ENCODE peak calls at places on chromosomes 11 and 22, in eight cellular contexts. L is A549, F is WTC11, I is SK-N-SH, U is GM12878, P is K562, O is HCT116, C is endothelial cell of umbilical vein. E is an unnamed sample.

GRCh38 chr22:48918585-48919186 is 909.0 kb downstream of the BRD1 start:
- DNase-seq in L (no peak), F (no peak), I (no peak), U (no peak), P (no peak), O (no peak), C (no peak), E (no peak)

GRCh38 chr22:48952256-48953102 is 875.2 kb downstream of the BRD1 start:
- DNase-seq in L (no peak), F (no peak), I (no peak), U (no peak), P (no peak), O (no peak), C (no peak), E (no peak)

GRCh38 chr22:16966251-16966650 is 41.8 kb downstream of the GAB4 start:
- DNase-seq in L (no peak), F (no peak), I (no peak), U (no peak), P (no peak), O (no peak), C (no peak), E (no peak)

GRCh38 chr11:114209904-114210303 is 86.3 kb upstream of the NNMT start:
- DNase-seq in L (no peak), F (no peak), I (no peak), U (no peak), P (no peak), O (no peak), C (no peak), E (no peak)

GRCh38 chr11:94656968-94657367 is 89.8 kb downstream of the PIWIL4 start:
- DNase-seq in L (no peak), F (no peak), I (no peak), U (no peak), P (no peak), O (no peak), C (no peak), E (no peak)

GRCh38 chr11:116394022-116394421 is 378.8 kb downstream of the BUD13 start:
- DNase-seq in L (no peak), F (no peak), I (no peak), U (no peak), P (no peak), O (no peak), C (no peak), E (no peak)

GRCh38 chr11:130220311-130221030 is 60.9 kb downstream of the ST14 start:
- DNase-seq in L (no peak), F (no peak), I (no peak), U (no peak), P (no peak), O (no peak), C (no peak), E (no peak)

GRCh38 chr11:71425851-71426250 is 22.3 kb downstream of the DHCR7 start:
- DNase-seq in L (no peak), F (no peak), I (no peak), U (no peak), P (no peak), O (no peak), C (no peak), E (no peak)

GRCh38 chr22:21629262-21630149 is at the start of gene YDJC:
- DNase-seq in L (peak), F (peak), I (peak), U (peak), P (peak), O (peak), C (peak), E (peak)

GRCh38 chr11:126597041-126597440 is 241.6 kb downstream of the ST3GAL4 start:
- DNase-seq in L (no peak), F (no peak), I (no peak), U (no peak), P (no peak), O (no peak), C (no peak), E (no peak)

GRCh38 chr11:130940706-130941105 is 24.4 kb upstream of the SNX19 start:
- DNase-seq in L (no peak), F (no peak), I (no peak), U (no peak), P (no peak), O (no peak), C (no peak), E (no peak)

GRCh38 chr11:65539401-65540289 is 14.8 kb downstream of the SCYL1 start:
- DNase-seq in L (no peak), F (peak), I (peak), U (no peak), P (no peak), O (peak), C (no peak), E (no peak)

GRCh38 chr11:2532704-2533641 is 88.2 kb downstream of the KCNQ1 start:
- DNase-seq in L (peak), F (peak), I (peak), U (peak), P (peak), O (peak), C (peak), E (peak)

GRCh38 chr11:128734439-128735224 is 40.8 kb downstream of the FLI1 start:
- DNase-seq in L (no peak), F (no peak), I (no peak), U (no peak), P (no peak), O (no peak), C (no peak), E (peak)

GRCh38 chr11:35166369-35167360 is 27.7 kb downstream of the CD44 start:
- DNase-seq in L (peak), F (no peak), I (no peak), U (no peak), P (no peak), O (peak), C (peak), E (no peak)
- TF ChIP-seq MAX in L (peak), F (no peak), I (peak), U (no peak), P (no peak), O (peak), C (no peak), E (no peak)

GRCh38 chr11:69483696-69484426 is 2.4 kb downstream of the LINC01488 start:
- DNase-seq in L (no peak), F (peak), I (no peak), U (no peak), P (no peak), O (no peak), C (no peak), E (no peak)

GRCh38 chr11:69486056-69486772 is 4.8 kb downstream of the LINC01488 start:
- DNase-seq in L (no peak), F (no peak), I (no peak), U (no peak), P (no peak), O (no peak), C (no peak), E (no peak)

GRCh38 chr11:69486773-69487266 is 5.4 kb downstream of the LINC01488 start:
- DNase-seq in L (no peak), F (no peak), I (no peak), U (no peak), P (no peak), O (no peak), C (no peak), E (no peak)

GRCh38 chr11:69484427-69485259 is 3.2 kb downstream of the LINC01488 start:
- DNase-seq in L (no peak), F (no peak), I (no peak), U (no peak), P (no peak), O (no peak), C (no peak), E (no peak)

DNA sequence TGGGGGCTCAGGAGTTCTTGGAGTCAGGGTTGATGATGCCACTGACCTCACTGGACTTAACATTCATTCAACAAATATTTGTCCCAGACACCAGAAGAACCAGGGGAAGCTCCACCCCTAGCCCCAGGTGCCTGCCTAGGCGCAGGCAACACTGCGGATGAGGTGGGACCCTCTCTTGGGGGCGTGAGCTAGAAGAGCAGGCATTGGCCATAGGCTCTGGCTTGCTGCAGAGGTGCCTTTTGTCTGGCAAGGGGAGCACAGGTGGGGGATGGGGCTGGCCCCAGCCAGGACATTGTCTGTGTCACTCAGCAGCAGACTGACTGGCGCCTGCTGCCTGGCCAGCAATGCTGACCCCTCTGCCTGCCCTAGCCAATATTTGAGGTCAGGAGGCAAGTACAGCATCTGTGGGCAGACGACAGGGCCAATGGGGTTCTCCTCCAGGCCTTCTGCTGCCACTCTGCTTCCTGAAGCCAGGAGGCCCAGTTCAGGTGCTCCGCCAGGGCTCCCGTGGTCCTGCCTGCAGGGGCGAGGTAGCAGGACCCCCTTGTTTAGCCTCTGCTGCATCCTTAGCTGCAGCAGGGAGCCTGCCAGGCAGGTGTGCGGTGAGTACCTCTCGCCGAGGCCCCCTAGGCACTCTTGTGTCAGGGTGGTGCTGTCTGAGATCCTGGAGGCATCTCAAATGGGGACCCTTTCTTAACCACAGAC is 4.0 kb downstream of the LINC01488 start:
- DNase-seq in L (no peak), F (no peak), I (no peak), U (no peak), P (no peak), O (no peak), C (no peak), E (no peak)
- TF ChIP-seq CTCF in L (no peak), F (no peak), I (no peak), U (no peak), P (no peak), O (no peak), C (no peak), E (no peak)

GRCh38 chr11:27886765-27887328 is 186.6 kb upstream of the BDNF start:
- DNase-seq in L (no peak), F (no peak), I (no peak), U (no peak), P (no peak), O (no peak), C (no peak), E (no peak)
- TF ChIP-seq MAX in L (no peak), F (no peak), I (no peak), U (no peak), P (no peak), O (no peak), C (no peak), E (no peak)

DNA sequence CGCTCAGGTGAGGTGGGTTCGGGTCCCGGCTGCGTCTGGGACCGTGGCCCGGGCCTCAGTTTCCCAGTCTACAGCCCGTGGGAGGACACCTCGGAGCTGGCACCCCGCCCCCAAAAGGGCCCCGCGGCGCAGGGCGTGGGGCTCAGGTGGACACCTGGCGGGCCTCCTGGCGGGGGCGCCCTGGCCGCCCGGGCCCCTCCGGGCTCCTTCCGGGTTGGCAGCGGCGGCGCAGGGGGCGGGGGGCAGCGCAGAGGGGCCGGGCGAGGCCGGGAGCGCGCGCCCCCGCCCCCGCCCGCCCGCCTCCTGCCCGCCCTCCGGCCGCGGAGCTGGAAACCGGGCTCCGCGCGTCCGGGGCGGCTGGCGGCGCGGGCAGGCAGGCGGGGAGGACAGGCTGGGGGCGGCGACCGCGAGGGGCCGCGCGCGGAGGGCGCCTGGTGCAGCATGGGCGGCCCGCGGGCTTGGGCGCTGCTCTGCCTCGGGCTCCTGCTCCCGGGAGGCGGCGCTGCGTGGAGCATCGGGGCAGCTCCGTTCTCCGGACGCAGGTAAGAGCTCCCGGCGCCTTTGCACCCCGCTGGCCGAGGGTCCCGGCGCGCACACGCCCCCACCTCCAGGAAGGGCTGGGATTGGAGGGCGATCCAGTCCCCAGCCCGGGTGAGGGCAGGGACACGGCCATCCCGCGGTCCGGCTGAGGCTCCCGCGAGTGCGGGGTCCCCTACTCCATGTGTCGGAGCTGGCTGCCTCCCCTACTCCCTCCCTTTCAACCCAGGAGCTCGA is at the start of gene EMID1:
- DNase-seq in L (no peak), F (peak), I (peak), U (no peak), P (peak), O (no peak), C (peak), E (peak)
- TF ChIP-seq CTCF in L (no peak), F (no peak), I (no peak), U (no peak), P (peak), O (no peak), C (peak), E (peak)

GRCh38 chr11:61625525-61625924 is 44.6 kb upstream of the SYT7 start:
- DNase-seq in L (no peak), F (no peak), I (no peak), U (no peak), P (no peak), O (no peak), C (no peak), E (no peak)

GRCh38 chr11:61626580-61627380 is 45.9 kb upstream of the SYT7 start:
- DNase-seq in L (no peak), F (peak), I (no peak), U (no peak), P (no peak), O (no peak), C (no peak), E (no peak)

GRCh38 chr11:61629082-61629481 is 48.2 kb upstream of the SYT7 start:
- DNase-seq in L (no peak), F (no peak), I (no peak), U (no peak), P (no peak), O (no peak), C (no peak), E (no peak)

GRCh38 chr11:61630104-61630503 is 49.2 kb upstream of the SYT7 start:
- DNase-seq in L (no peak), F (no peak), I (no peak), U (no peak), P (no peak), O (no peak), C (no peak), E (no peak)

DNA sequence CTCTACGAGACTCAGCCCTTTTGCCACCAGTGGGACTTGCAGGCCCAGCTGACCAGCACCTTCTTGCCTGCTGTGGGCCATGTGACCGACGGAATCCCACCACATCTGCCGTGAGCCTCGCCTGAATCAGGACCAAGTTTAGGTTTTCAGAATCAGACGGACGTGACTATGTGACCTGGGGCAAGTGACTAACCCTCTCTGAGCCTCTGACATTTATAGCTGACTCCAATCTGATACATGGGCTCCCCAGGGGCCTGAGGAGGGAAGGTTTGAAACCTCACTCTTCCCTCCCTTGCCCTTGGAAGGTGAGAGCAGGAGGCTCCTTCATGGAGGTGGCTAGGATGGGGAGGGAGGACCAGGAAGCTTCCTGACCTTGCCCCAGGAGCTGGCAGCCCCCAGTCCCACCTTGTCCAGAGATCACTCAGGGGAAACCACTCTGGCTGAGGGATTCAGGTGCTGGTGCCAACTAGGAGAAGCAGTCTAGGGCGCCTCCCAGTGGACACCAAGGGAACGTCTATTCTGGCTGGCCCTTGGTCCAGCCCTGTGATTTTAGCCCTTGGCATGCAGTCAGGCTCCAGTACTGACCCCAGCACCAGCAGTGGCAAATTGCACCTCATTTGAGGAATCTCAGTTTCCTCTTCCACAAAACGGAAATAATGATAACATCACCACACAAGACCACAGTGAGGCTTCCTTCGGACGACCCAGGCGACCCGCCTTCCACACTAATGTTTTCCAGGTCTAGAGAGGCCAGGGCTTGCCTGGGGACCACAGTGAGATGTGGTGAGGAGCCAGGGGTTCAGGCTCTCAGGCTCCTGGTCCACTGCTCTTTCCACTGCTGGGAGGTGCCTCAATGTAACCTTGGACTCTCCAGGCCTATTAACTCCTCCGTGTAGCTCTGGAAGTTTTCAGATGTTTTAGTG is 47.2 kb upstream of the SYT7 start:
- DNase-seq in L (peak), F (peak), I (peak), U (no peak), P (peak), O (peak), C (peak), E (peak)
- TF ChIP-seq MAX in L (no peak), F (no peak), I (no peak), U (no peak), P (no peak), O (no peak), C (no peak), E (no peak)

DNA sequence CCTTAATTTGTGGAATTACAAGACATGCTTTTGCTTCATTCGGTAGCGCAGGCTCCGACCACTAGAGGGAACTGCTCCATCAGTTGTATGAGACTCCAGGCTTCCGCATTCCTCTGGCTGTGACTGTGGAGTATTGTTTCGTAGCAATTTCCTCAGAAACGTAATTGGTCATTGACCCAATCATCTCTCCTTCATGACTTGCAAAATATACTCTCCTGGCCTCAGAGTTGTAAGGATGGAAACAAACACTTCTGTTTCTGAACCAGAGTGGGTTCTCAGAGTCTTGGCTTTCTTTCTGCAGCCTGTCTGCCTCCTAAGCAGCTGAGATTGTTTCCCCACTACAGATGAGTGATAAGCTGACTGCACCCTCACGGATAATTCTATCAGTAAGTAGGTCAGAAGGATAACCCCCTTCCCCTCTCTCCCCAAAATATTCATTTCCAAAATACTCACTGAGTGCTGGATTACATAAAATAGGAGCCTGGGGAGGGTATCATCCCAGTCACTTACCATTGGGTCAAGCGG is 146.8 kb upstream of the ZC3H12C start:
- DNase-seq in L (peak), F (peak), I (peak), U (peak), P (peak), O (peak), C (peak), E (peak)
- TF ChIP-seq CTCF in L (peak), F (peak), I (peak), U (peak), P (peak), O (peak), C (peak), E (peak)

GRCh38 chr11:118921929-118922744 is 3.6 kb downstream of the BCL9L start:
- DNase-seq in L (no peak), F (peak), I (peak), U (no peak), P (no peak), O (no peak), C (peak), E (no peak)

GRCh38 chr11:118923721-118924587 is 1.8 kb downstream of the BCL9L start:
- DNase-seq in L (no peak), F (no peak), I (no peak), U (no peak), P (no peak), O (no peak), C (no peak), E (no peak)

GRCh38 chr11:118922745-118923627 is 2.7 kb downstream of the BCL9L start:
- DNase-seq in L (no peak), F (no peak), I (peak), U (no peak), P (no peak), O (no peak), C (no peak), E (no peak)

GRCh38 chr11:118927554-118928107 is 1.9 kb upstream of the BCL9L start:
- DNase-seq in L (no peak), F (no peak), I (no peak), U (no peak), P (no peak), O (no peak), C (no peak), E (no peak)

GRCh38 chr11:118924591-118925585 is 838 bp downstream of the BCL9L start:
- DNase-seq in L (no peak), F (peak), I (peak), U (no peak), P (peak), O (no peak), C (peak), E (peak)
- TF ChIP-seq MAX in L (no peak), F (no peak), I (no peak), U (peak), P (no peak), O (no peak), C (no peak), E (no peak)

GRCh38 chr22:24516301-24516737 is 21.2 kb downstream of the UPB1 start:
- DNase-seq in L (peak), F (no peak), I (no peak), U (no peak), P (no peak), O (no peak), C (no peak), E (peak)
- TF ChIP-seq CTCF in L (no peak), F (no peak), I (peak), U (no peak), P (no peak), O (no peak), C (no peak), E (no peak)

GRCh38 chr11:123221074-123221473 is 26.0 kb upstream of the CLMP start:
- DNase-seq in L (no peak), F (no peak), I (no peak), U (no peak), P (no peak), O (no peak), C (no peak), E (no peak)
- TF ChIP-seq MAX in L (no peak), F (no peak), I (no peak), U (no peak), P (no peak), O (no peak), C (no peak), E (no peak)

E was measured in NB4.